ENCODE peak calls at places on chromosome 7, in ten cellular contexts. I, E, G, B, H, U, K, N, P and W are unnamed samples.

GRCh38 chr7:27579565-27579964 is 83.1 kb downstream of the HIBADH start:
- ATAC-seq in B (no peak), H (no peak), U (no peak), N (no peak), P (no peak), E (no peak), I (no peak), G (no peak), K (no peak), W (no peak)

GRCh38 chr7:106423836-106424475 is 139.2 kb upstream of the NAMPT start:
- ATAC-seq in E (no peak), P (no peak), U (no peak), B (no peak), G (no peak), N (no peak), K (no peak), H (no peak), I (no peak), W (no peak)

GRCh38 chr7:105617280-105618015 is 36.2 kb upstream of the EFCAB10 start:
- ATAC-seq in U (no peak), P (no peak), B (no peak), E (no peak), I (no peak), G (no peak), H (no peak), N (no peak), K (no peak), W (no peak)

GRCh38 chr7:6210973-6211372 is 61.5 kb downstream of the CYTH3 start:
- ATAC-seq in P (no peak), K (no peak), G (no peak), H (no peak), I (no peak), B (no peak), N (no peak), E (no peak), U (peak; percentile 59), W (no peak)

GRCh38 chr7:95245828-95246227 is 78.5 kb downstream of the PON1 start:
- ATAC-seq in B (no peak), E (no peak), G (no peak), K (no peak), H (no peak), I (no peak), N (no peak), P (peak; percentile 65), U (peak; percentile 84), W (no peak)

GRCh38 chr7:100808354-100808875 is 18.9 kb downstream of the EPHB4 start:
- ATAC-seq in E (no peak), G (no peak), B (no peak), N (no peak), P (no peak), I (no peak), K (no peak), H (no peak), U (no peak), W (no peak)

GRCh38 chr7:37424995-37425394 is 23.7 kb downstream of the ELMO1 start:
- ATAC-seq in E (no peak), K (peak; percentile 78), I (no peak), P (peak; percentile 46), G (no peak), B (no peak), N (no peak), U (no peak), H (no peak), W (no peak)

GRCh38 chr7:132414857-132415256 is 161.4 kb downstream of the PLXNA4 start:
- ATAC-seq in N (no peak), G (no peak), I (no peak), B (no peak), U (no peak), P (no peak), E (no peak), H (no peak), K (no peak), W (no peak)

GRCh38 chr7:128266529-128266890 is 25.4 kb downstream of the LEP start:
- ATAC-seq in U (no peak), N (no peak), H (peak; percentile 13), G (no peak), P (no peak), E (no peak), I (no peak), B (no peak), K (no peak), W (no peak)

GRCh38 chr7:94556028-94556427 is 46.4 kb downstream of the CASD1 start:
- ATAC-seq in K (peak; percentile 98), N (no peak), P (no peak), B (no peak), U (no peak), I (no peak), G (no peak), E (no peak), H (no peak), W (no peak)

GRCh38 chr7:93910076-93910994 is 4.0 kb downstream of the GNGT1 start:
- ATAC-seq in N (no peak), P (peak; percentile 29), U (no peak), I (no peak), K (no peak), E (no peak), G (no peak), B (no peak), H (peak; percentile 62), W (peak; percentile 83)

GRCh38 chr7:51354897-51355296 is 38.3 kb upstream of the COBL start:
- ATAC-seq in P (no peak), N (no peak), U (peak; percentile 82), H (no peak), I (no peak), B (no peak), K (no peak), E (no peak), G (no peak), W (no peak)